ENCODE peak calls at places on chromosomes 6 and 20, in eight cellular contexts. B, E, D, Y, Q, C, H and P are unnamed samples.

GRCh38 chr6:35776364-35777215 is at the start of gene CLPSL2:
- DNase-seq in E (no peak), Q (no peak), B (no peak), H (no peak), Y (no peak), C (no peak), D (peak), P (no peak)

GRCh38 chr6:2695464-2696095 is 55.1 kb downstream of the MYLK4 start:
- DNase-seq in Q (no peak), H (peak), E (peak), C (no peak), B (no peak), D (no peak), Y (peak), P (no peak)

GRCh38 chr6:80186082-80186481 is 79.6 kb downstream of the BCKDHB start:
- DNase-seq in Q (no peak), C (no peak), Y (no peak), D (no peak), H (no peak), E (no peak), B (no peak), P (no peak)

GRCh38 chr20:50578778-50579165 is 68.6 kb downstream of the PTPN1 start:
- DNase-seq in Y (no peak), C (no peak), B (no peak), D (no peak), Q (no peak), H (no peak), E (no peak), P (no peak)

GRCh38 chr6:33785766-33786165 is 3.2 kb downstream of the LEMD2 start:
- DNase-seq in H (peak), Q (no peak), D (no peak), B (no peak), E (no peak), C (no peak), Y (no peak), P (no peak)

GRCh38 chr6:135329851-135330803 is 149.0 kb downstream of the MYB start:
- DNase-seq in D (no peak), Q (no peak), B (no peak), Y (no peak), E (no peak), C (no peak), H (no peak), P (no peak)

GRCh38 chr20:29326376-29327070 is 1930.9 kb upstream of the DEFB115 start:
- DNase-seq in C (no peak), Q (no peak), Y (no peak), E (no peak), B (no peak), D (no peak), H (no peak), P (no peak)

GRCh38 chr20:38337561-38338140 is 8.6 kb upstream of the LBP start:
- DNase-seq in Q (no peak), E (peak), D (no peak), Y (no peak), H (peak), B (no peak), C (no peak), P (no peak)

GRCh38 chr6:110654096-110654820 is 161.0 kb downstream of the CDK19 start:
- DNase-seq in Q (no peak), C (no peak), H (peak), E (no peak), D (no peak), Y (peak), B (no peak), P (no peak)

GRCh38 chr20:12217382-12217781 is 299.7 kb downstream of the BTBD3 start:
- DNase-seq in C (no peak), E (no peak), D (no peak), H (no peak), Q (no peak), Y (no peak), B (no peak), P (no peak)

GRCh38 chr20:53884859-53885654 is 185.3 kb downstream of the BCAS1 start:
- DNase-seq in B (peak), C (no peak), H (no peak), Y (no peak), D (no peak), Q (no peak), E (no peak), P (no peak)

GRCh38 chr6:34237722-34238506 is 1.2 kb downstream of the HMGA1 start:
- DNase-seq in E (peak), B (peak), C (peak), Y (no peak), Q (no peak), H (no peak), D (peak), P (peak)

GRCh38 chr6:145199961-145200360 is 535.4 kb downstream of the EPM2A start:
- DNase-seq in B (no peak), E (no peak), Y (peak), Q (no peak), C (no peak), D (no peak), H (peak), P (no peak)

GRCh38 chr6:107603029-107603428 is 113.1 kb downstream of the SOBP start:
- DNase-seq in Q (no peak), Y (no peak), B (no peak), D (no peak), E (peak), C (no peak), H (no peak), P (no peak)

GRCh38 chr20:62736407-62737071 is 27.9 kb downstream of the NTSR1 start:
- DNase-seq in Y (no peak), H (no peak), E (no peak), B (no peak), Q (no peak), D (no peak), C (no peak), P (no peak)

GRCh38 chr20:63431944-63432343 is 40.5 kb downstream of the KCNQ2 start:
- DNase-seq in B (no peak), H (no peak), E (no peak), D (no peak), Q (no peak), Y (no peak), C (no peak), P (no peak)

GRCh38 chr6:122394016-122394415 is 5.4 kb upstream of the HSF2 start:
- DNase-seq in C (no peak), B (no peak), D (no peak), Q (no peak), E (no peak), H (no peak), Y (no peak), P (no peak)

GRCh38 chr6:107657755-107658461 is 166.2 kb downstream of the SCML4 start:
- DNase-seq in E (no peak), D (peak), B (no peak), Y (peak), Q (no peak), C (no peak), H (no peak), P (no peak)

GRCh38 chr6:32905078-32905477 is 35.8 kb downstream of the HLA-DMB start:
- DNase-seq in D (no peak), C (no peak), B (no peak), Q (no peak), E (no peak), Y (no peak), H (no peak), P (no peak)

GRCh38 chr6:43516367-43516696 is 394 bp downstream of the YIPF3 start:
- DNase-seq in C (no peak), E (no peak), Q (no peak), D (no peak), H (no peak), B (no peak), Y (no peak), P (no peak)

GRCh38 chr6:146154197-146154596 is 125.3 kb downstream of the GRM1 start:
- DNase-seq in E (no peak), C (no peak), Q (no peak), H (no peak), D (no peak), Y (no peak), B (no peak), P (no peak)

GRCh38 chr6:170007468-170008240 is 256.2 kb downstream of the ERMARD start:
- DNase-seq in D (no peak), C (no peak), H (no peak), B (no peak), E (no peak), Q (no peak), Y (peak), P (no peak)

GRCh38 chr6:118644007-118644406 is 7.4 kb downstream of the CEP85L start:
- DNase-seq in C (no peak), B (no peak), E (no peak), D (no peak), Q (no peak), H (no peak), Y (no peak), P (no peak)

GRCh38 chr20:58577139-58577806 is 62.1 kb upstream of the APCDD1L start:
- DNase-seq in E (no peak), Q (no peak), H (no peak), D (no peak), Y (no peak), B (no peak), C (no peak), P (no peak)

GRCh38 chr6:144423167-144423566 is 138.0 kb downstream of the UTRN start:
- DNase-seq in E (no peak), Y (no peak), H (no peak), D (no peak), C (no peak), B (no peak), Q (no peak), P (no peak)

GRCh38 chr6:16031278-16031981 is 97.5 kb upstream of the MYLIP start:
- DNase-seq in C (no peak), D (no peak), E (no peak), Q (no peak), B (no peak), H (no peak), Y (no peak), P (peak)

GRCh38 chr6:141164042-141164748 is 968.5 kb upstream of the GJE1 start:
- DNase-seq in Y (peak), D (no peak), Q (no peak), C (no peak), E (no peak), B (no peak), H (no peak), P (no peak)

GRCh38 chr6:23357185-23357745 is 768.8 kb upstream of the NRSN1 start:
- DNase-seq in H (no peak), C (no peak), B (no peak), E (no peak), Y (no peak), Q (no peak), D (no peak), P (no peak)

GRCh38 chr20:63102720-63103375 is 96.1 kb upstream of the BHLHE23 start:
- DNase-seq in Y (no peak), B (peak), E (no peak), C (peak), D (peak), Q (peak), H (no peak), P (peak)

GRCh38 chr6:53159558-53159957 is 10.9 kb upstream of the GCM1 start:
- DNase-seq in H (peak), D (no peak), E (no peak), B (no peak), Y (no peak), C (no peak), Q (no peak), P (no peak)

GRCh38 chr20:61240814-61241213 is 11.2 kb upstream of the CDH4 start:
- DNase-seq in H (no peak), Q (no peak), Y (no peak), D (no peak), E (no peak), B (no peak), C (no peak), P (no peak)

GRCh38 chr6:116447496-116448011 is 13.6 kb upstream of the CALHM6 start:
- DNase-seq in E (no peak), C (no peak), B (no peak), D (no peak), Q (no peak), Y (no peak), H (peak), P (peak)

GRCh38 chr6:38571721-38572120 is 68.0 kb downstream of the BTBD9 start:
- DNase-seq in C (no peak), Q (no peak), E (no peak), B (no peak), Y (no peak), H (no peak), D (no peak), P (no peak)

GRCh38 chr6:47234258-47234933 is 75.3 kb downstream of the TNFRSF21 start:
- DNase-seq in E (no peak), D (no peak), Q (no peak), C (no peak), H (no peak), B (no peak), Y (no peak), P (no peak)

GRCh38 chr20:19770375-19770774 is 12.3 kb downstream of the RIN2 start:
- DNase-seq in Q (no peak), H (no peak), B (no peak), D (no peak), E (no peak), C (no peak), Y (no peak), P (no peak)